ENCODE peak calls at places on chromosomes 1 and 21, in eight cellular contexts. One of them, this sample, is unnamed.
A peak's percentile ranks its signal among the peaks of the same experiment; 100 is the strongest.

GRCh38 chr1:192592493-192592892 is 16.9 kb downstream of the RGS1 start:
- ATAC-seq in PC-3: no peak
- ATAC-seq in omental fat pad: no peak
- ATAC-seq in right cardiac atrium: no peak
- ATAC-seq in activated CD8-positive, alpha-beta T cell treated with anti-CD3 and anti-CD28 coated beads for 36 hours: no peak
- ATAC-seq in upper lobe of right lung: no peak
- ATAC-seq in CD8-positive, alpha-beta T cell: no peak
- ATAC-seq in left lung: no peak
- ATAC-seq in this sample: no peak

GRCh38 chr1:21567241-21568005 is 58.2 kb downstream of the ALPL start:
- ATAC-seq in PC-3: no peak
- ATAC-seq in omental fat pad: no peak
- ATAC-seq in right cardiac atrium: no peak
- ATAC-seq in activated CD8-positive, alpha-beta T cell treated with anti-CD3 and anti-CD28 coated beads for 36 hours: no peak
- ATAC-seq in upper lobe of right lung: no peak
- ATAC-seq in CD8-positive, alpha-beta T cell: no peak
- ATAC-seq in left lung: no peak
- ATAC-seq in this sample: no peak

GRCh38 chr1:32100359-32100758 is 7.5 kb upstream of the KPNA6 start:
- ATAC-seq in PC-3: no peak
- ATAC-seq in omental fat pad: no peak
- ATAC-seq in right cardiac atrium: peak; percentile 63
- ATAC-seq in activated CD8-positive, alpha-beta T cell treated with anti-CD3 and anti-CD28 coated beads for 36 hours: no peak
- ATAC-seq in upper lobe of right lung: peak; percentile 44
- ATAC-seq in CD8-positive, alpha-beta T cell: no peak
- ATAC-seq in left lung: no peak
- ATAC-seq in this sample: peak; percentile 43

GRCh38 chr1:50930193-50930592 is 29.9 kb downstream of the FAF1 start:
- ATAC-seq in PC-3: no peak
- ATAC-seq in omental fat pad: no peak
- ATAC-seq in right cardiac atrium: no peak
- ATAC-seq in activated CD8-positive, alpha-beta T cell treated with anti-CD3 and anti-CD28 coated beads for 36 hours: peak; percentile 80
- ATAC-seq in upper lobe of right lung: no peak
- ATAC-seq in CD8-positive, alpha-beta T cell: no peak
- ATAC-seq in left lung: no peak
- ATAC-seq in this sample: no peak

GRCh38 chr1:153985984-153986761 is at the start of gene RAB13:
- ATAC-seq in PC-3: peak; percentile 83
- ATAC-seq in omental fat pad: peak; percentile 86
- ATAC-seq in right cardiac atrium: peak; percentile 90
- ATAC-seq in activated CD8-positive, alpha-beta T cell treated with anti-CD3 and anti-CD28 coated beads for 36 hours: peak; percentile 7
- ATAC-seq in upper lobe of right lung: peak; percentile 90
- ATAC-seq in CD8-positive, alpha-beta T cell: no peak
- ATAC-seq in left lung: peak; percentile 89
- ATAC-seq in this sample: peak; percentile 88

GRCh38 chr1:203649551-203650011 is 22.9 kb downstream of the ATP2B4 start:
- ATAC-seq in PC-3: no peak
- ATAC-seq in omental fat pad: no peak
- ATAC-seq in right cardiac atrium: peak; percentile 4
- ATAC-seq in activated CD8-positive, alpha-beta T cell treated with anti-CD3 and anti-CD28 coated beads for 36 hours: peak; percentile 60
- ATAC-seq in upper lobe of right lung: no peak
- ATAC-seq in CD8-positive, alpha-beta T cell: peak; percentile 42
- ATAC-seq in left lung: no peak
- ATAC-seq in this sample: no peak

GRCh38 chr1:16888806-16889178 is 7.0 kb upstream of the RNU1-2 start:
- ATAC-seq in PC-3: peak; percentile 29
- ATAC-seq in omental fat pad: peak; percentile 25
- ATAC-seq in right cardiac atrium: peak; percentile 69
- ATAC-seq in activated CD8-positive, alpha-beta T cell treated with anti-CD3 and anti-CD28 coated beads for 36 hours: peak; percentile 22
- ATAC-seq in upper lobe of right lung: peak; percentile 62
- ATAC-seq in CD8-positive, alpha-beta T cell: peak; percentile 26
- ATAC-seq in left lung: peak; percentile 67
- ATAC-seq in this sample: peak; percentile 52

GRCh38 chr1:237509748-237510147 is 381.0 kb downstream of the ZP4 start:
- ATAC-seq in PC-3: no peak
- ATAC-seq in omental fat pad: no peak
- ATAC-seq in right cardiac atrium: peak; percentile 36
- ATAC-seq in activated CD8-positive, alpha-beta T cell treated with anti-CD3 and anti-CD28 coated beads for 36 hours: no peak
- ATAC-seq in upper lobe of right lung: no peak
- ATAC-seq in CD8-positive, alpha-beta T cell: no peak
- ATAC-seq in left lung: no peak
- ATAC-seq in this sample: no peak

GRCh38 chr1:225412803-225413338 is 15.0 kb downstream of the LBR start:
- ATAC-seq in PC-3: no peak
- ATAC-seq in omental fat pad: no peak
- ATAC-seq in right cardiac atrium: no peak
- ATAC-seq in activated CD8-positive, alpha-beta T cell treated with anti-CD3 and anti-CD28 coated beads for 36 hours: no peak
- ATAC-seq in upper lobe of right lung: peak; percentile 76
- ATAC-seq in CD8-positive, alpha-beta T cell: no peak
- ATAC-seq in left lung: peak; percentile 81
- ATAC-seq in this sample: no peak

GRCh38 chr1:167635233-167635648 is 5.2 kb downstream of the RCSD1 start:
- ATAC-seq in PC-3: no peak
- ATAC-seq in omental fat pad: peak; percentile 77
- ATAC-seq in right cardiac atrium: peak; percentile 87
- ATAC-seq in activated CD8-positive, alpha-beta T cell treated with anti-CD3 and anti-CD28 coated beads for 36 hours: no peak
- ATAC-seq in upper lobe of right lung: no peak
- ATAC-seq in CD8-positive, alpha-beta T cell: no peak
- ATAC-seq in left lung: no peak
- ATAC-seq in this sample: peak; percentile 57

GRCh38 chr21:28986677-28987076 is 6.0 kb downstream of the LTN1 start:
- ATAC-seq in PC-3: no peak
- ATAC-seq in omental fat pad: no peak
- ATAC-seq in right cardiac atrium: peak; percentile 80
- ATAC-seq in activated CD8-positive, alpha-beta T cell treated with anti-CD3 and anti-CD28 coated beads for 36 hours: no peak
- ATAC-seq in upper lobe of right lung: no peak
- ATAC-seq in CD8-positive, alpha-beta T cell: no peak
- ATAC-seq in left lung: no peak
- ATAC-seq in this sample: no peak

GRCh38 chr1:226627050-226627755 is 78.6 kb downstream of the STUM start:
- ATAC-seq in PC-3: no peak
- ATAC-seq in omental fat pad: no peak
- ATAC-seq in right cardiac atrium: no peak
- ATAC-seq in activated CD8-positive, alpha-beta T cell treated with anti-CD3 and anti-CD28 coated beads for 36 hours: no peak
- ATAC-seq in upper lobe of right lung: no peak
- ATAC-seq in CD8-positive, alpha-beta T cell: no peak
- ATAC-seq in left lung: no peak
- ATAC-seq in this sample: no peak

GRCh38 chr1:89723863-89724262 is 90.9 kb downstream of the LRRC8C start:
- ATAC-seq in PC-3: no peak
- ATAC-seq in omental fat pad: no peak
- ATAC-seq in right cardiac atrium: peak; percentile 54
- ATAC-seq in activated CD8-positive, alpha-beta T cell treated with anti-CD3 and anti-CD28 coated beads for 36 hours: no peak
- ATAC-seq in upper lobe of right lung: no peak
- ATAC-seq in CD8-positive, alpha-beta T cell: no peak
- ATAC-seq in left lung: no peak
- ATAC-seq in this sample: peak; percentile 67

GRCh38 chr1:46489638-46490602 is at the start of gene DMBX1:
- ATAC-seq in PC-3: peak; percentile 87
- ATAC-seq in omental fat pad: no peak
- ATAC-seq in right cardiac atrium: peak; percentile 51
- ATAC-seq in activated CD8-positive, alpha-beta T cell treated with anti-CD3 and anti-CD28 coated beads for 36 hours: peak; percentile 59
- ATAC-seq in upper lobe of right lung: peak; percentile 70
- ATAC-seq in CD8-positive, alpha-beta T cell: peak; percentile 44
- ATAC-seq in left lung: peak; percentile 91
- ATAC-seq in this sample: peak; percentile 12

GRCh38 chr1:43980255-43981134 is 1.5 kb downstream of the B4GALT2 start:
- ATAC-seq in PC-3: no peak
- ATAC-seq in omental fat pad: no peak
- ATAC-seq in right cardiac atrium: no peak
- ATAC-seq in activated CD8-positive, alpha-beta T cell treated with anti-CD3 and anti-CD28 coated beads for 36 hours: no peak
- ATAC-seq in upper lobe of right lung: no peak
- ATAC-seq in CD8-positive, alpha-beta T cell: no peak
- ATAC-seq in left lung: peak; percentile 13
- ATAC-seq in this sample: no peak

GRCh38 chr1:39488012-39488545 is 3.4 kb upstream of the BMP8A start:
- ATAC-seq in PC-3: no peak
- ATAC-seq in omental fat pad: no peak
- ATAC-seq in right cardiac atrium: no peak
- ATAC-seq in activated CD8-positive, alpha-beta T cell treated with anti-CD3 and anti-CD28 coated beads for 36 hours: no peak
- ATAC-seq in upper lobe of right lung: no peak
- ATAC-seq in CD8-positive, alpha-beta T cell: no peak
- ATAC-seq in left lung: no peak
- ATAC-seq in this sample: no peak

GRCh38 chr1:112803906-112804762 is 89.0 kb upstream of the PPM1J start:
- ATAC-seq in PC-3: peak; percentile 99
- ATAC-seq in omental fat pad: peak; percentile 80
- ATAC-seq in right cardiac atrium: peak; percentile 87
- ATAC-seq in activated CD8-positive, alpha-beta T cell treated with anti-CD3 and anti-CD28 coated beads for 36 hours: peak; percentile 95
- ATAC-seq in upper lobe of right lung: peak; percentile 92
- ATAC-seq in CD8-positive, alpha-beta T cell: peak; percentile 56
- ATAC-seq in left lung: peak; percentile 98
- ATAC-seq in this sample: peak; percentile 57

GRCh38 chr1:246782120-246782900 is 58.1 kb downstream of the SCCPDH start:
- ATAC-seq in PC-3: peak; percentile 48
- ATAC-seq in omental fat pad: no peak
- ATAC-seq in right cardiac atrium: peak; percentile 55
- ATAC-seq in activated CD8-positive, alpha-beta T cell treated with anti-CD3 and anti-CD28 coated beads for 36 hours: peak; percentile 38
- ATAC-seq in upper lobe of right lung: peak; percentile 44
- ATAC-seq in CD8-positive, alpha-beta T cell: peak; percentile 20
- ATAC-seq in left lung: peak; percentile 46
- ATAC-seq in this sample: peak; percentile 48

GRCh38 chr1:229620876-229621275 is 5.0 kb downstream of the TAF5L start:
- ATAC-seq in PC-3: no peak
- ATAC-seq in omental fat pad: no peak
- ATAC-seq in right cardiac atrium: peak; percentile 46
- ATAC-seq in activated CD8-positive, alpha-beta T cell treated with anti-CD3 and anti-CD28 coated beads for 36 hours: no peak
- ATAC-seq in upper lobe of right lung: no peak
- ATAC-seq in CD8-positive, alpha-beta T cell: no peak
- ATAC-seq in left lung: no peak
- ATAC-seq in this sample: peak; percentile 58

GRCh38 chr1:70361727-70362413 is 7.3 kb upstream of the ANKRD13C start:
- ATAC-seq in PC-3: no peak
- ATAC-seq in omental fat pad: no peak
- ATAC-seq in right cardiac atrium: no peak
- ATAC-seq in activated CD8-positive, alpha-beta T cell treated with anti-CD3 and anti-CD28 coated beads for 36 hours: no peak
- ATAC-seq in upper lobe of right lung: no peak
- ATAC-seq in CD8-positive, alpha-beta T cell: no peak
- ATAC-seq in left lung: no peak
- ATAC-seq in this sample: no peak

GRCh38 chr1:200027264-200027823 is at the start of gene NR5A2:
- ATAC-seq in PC-3: no peak
- ATAC-seq in omental fat pad: no peak
- ATAC-seq in right cardiac atrium: no peak
- ATAC-seq in activated CD8-positive, alpha-beta T cell treated with anti-CD3 and anti-CD28 coated beads for 36 hours: no peak
- ATAC-seq in upper lobe of right lung: no peak
- ATAC-seq in CD8-positive, alpha-beta T cell: no peak
- ATAC-seq in left lung: no peak
- ATAC-seq in this sample: no peak

GRCh38 chr1:243409284-243409683 is 153.4 kb downstream of the SDCCAG8 start:
- ATAC-seq in PC-3: peak; percentile 62
- ATAC-seq in omental fat pad: no peak
- ATAC-seq in right cardiac atrium: no peak
- ATAC-seq in activated CD8-positive, alpha-beta T cell treated with anti-CD3 and anti-CD28 coated beads for 36 hours: no peak
- ATAC-seq in upper lobe of right lung: no peak
- ATAC-seq in CD8-positive, alpha-beta T cell: no peak
- ATAC-seq in left lung: no peak
- ATAC-seq in this sample: no peak

GRCh38 chr1:223717695-223718363 is 5.5 kb downstream of the CAPN2 start:
- ATAC-seq in PC-3: peak; percentile 11
- ATAC-seq in omental fat pad: no peak
- ATAC-seq in right cardiac atrium: no peak
- ATAC-seq in activated CD8-positive, alpha-beta T cell treated with anti-CD3 and anti-CD28 coated beads for 36 hours: peak; percentile 52
- ATAC-seq in upper lobe of right lung: peak; percentile 9
- ATAC-seq in CD8-positive, alpha-beta T cell: no peak
- ATAC-seq in left lung: no peak
- ATAC-seq in this sample: no peak

GRCh38 chr1:36752891-36753361 is 270.2 kb upstream of the CSF3R start:
- ATAC-seq in PC-3: peak; percentile 31
- ATAC-seq in omental fat pad: no peak
- ATAC-seq in right cardiac atrium: no peak
- ATAC-seq in activated CD8-positive, alpha-beta T cell treated with anti-CD3 and anti-CD28 coated beads for 36 hours: no peak
- ATAC-seq in upper lobe of right lung: no peak
- ATAC-seq in CD8-positive, alpha-beta T cell: no peak
- ATAC-seq in left lung: no peak
- ATAC-seq in this sample: no peak

GRCh38 chr1:189708674-189709073 is 769.0 kb downstream of the BRINP3 start:
- ATAC-seq in PC-3: peak; percentile 56
- ATAC-seq in omental fat pad: no peak
- ATAC-seq in right cardiac atrium: no peak
- ATAC-seq in activated CD8-positive, alpha-beta T cell treated with anti-CD3 and anti-CD28 coated beads for 36 hours: no peak
- ATAC-seq in upper lobe of right lung: peak; percentile 21
- ATAC-seq in CD8-positive, alpha-beta T cell: no peak
- ATAC-seq in left lung: no peak
- ATAC-seq in this sample: no peak

GRCh38 chr1:159239551-159240220 is 35.0 kb downstream of the ACKR1 start:
- ATAC-seq in PC-3: peak; percentile 33
- ATAC-seq in omental fat pad: no peak
- ATAC-seq in right cardiac atrium: no peak
- ATAC-seq in activated CD8-positive, alpha-beta T cell treated with anti-CD3 and anti-CD28 coated beads for 36 hours: peak; percentile 47
- ATAC-seq in upper lobe of right lung: no peak
- ATAC-seq in CD8-positive, alpha-beta T cell: no peak
- ATAC-seq in left lung: no peak
- ATAC-seq in this sample: no peak

GRCh38 chr1:155960081-155960745 is 18.1 kb downstream of the ARHGEF2 start:
- ATAC-seq in PC-3: no peak
- ATAC-seq in omental fat pad: no peak
- ATAC-seq in right cardiac atrium: no peak
- ATAC-seq in activated CD8-positive, alpha-beta T cell treated with anti-CD3 and anti-CD28 coated beads for 36 hours: no peak
- ATAC-seq in upper lobe of right lung: no peak
- ATAC-seq in CD8-positive, alpha-beta T cell: no peak
- ATAC-seq in left lung: no peak
- ATAC-seq in this sample: no peak

GRCh38 chr1:198910816-198911215 is 272.0 kb downstream of the PTPRC start:
- ATAC-seq in PC-3: no peak
- ATAC-seq in omental fat pad: no peak
- ATAC-seq in right cardiac atrium: no peak
- ATAC-seq in activated CD8-positive, alpha-beta T cell treated with anti-CD3 and anti-CD28 coated beads for 36 hours: no peak
- ATAC-seq in upper lobe of right lung: no peak
- ATAC-seq in CD8-positive, alpha-beta T cell: no peak
- ATAC-seq in left lung: no peak
- ATAC-seq in this sample: no peak

GRCh38 chr1:50873458-50874187 is 86.4 kb downstream of the FAF1 start:
- ATAC-seq in PC-3: peak; percentile 96
- ATAC-seq in omental fat pad: no peak
- ATAC-seq in right cardiac atrium: peak; percentile 37
- ATAC-seq in activated CD8-positive, alpha-beta T cell treated with anti-CD3 and anti-CD28 coated beads for 36 hours: peak; percentile 82
- ATAC-seq in upper lobe of right lung: peak; percentile 89
- ATAC-seq in CD8-positive, alpha-beta T cell: peak; percentile 62
- ATAC-seq in left lung: peak; percentile 82
- ATAC-seq in this sample: no peak

GRCh38 chr21:44258056-44258725 is 3.5 kb downstream of the DNMT3L start:
- ATAC-seq in PC-3: no peak
- ATAC-seq in omental fat pad: no peak
- ATAC-seq in right cardiac atrium: no peak
- ATAC-seq in activated CD8-positive, alpha-beta T cell treated with anti-CD3 and anti-CD28 coated beads for 36 hours: no peak
- ATAC-seq in upper lobe of right lung: no peak
- ATAC-seq in CD8-positive, alpha-beta T cell: no peak
- ATAC-seq in left lung: no peak
- ATAC-seq in this sample: no peak

GRCh38 chr1:51750218-51750617 is 128.3 kb downstream of the NRDC start:
- ATAC-seq in PC-3: peak; percentile 81
- ATAC-seq in omental fat pad: no peak
- ATAC-seq in right cardiac atrium: peak; percentile 72
- ATAC-seq in activated CD8-positive, alpha-beta T cell treated with anti-CD3 and anti-CD28 coated beads for 36 hours: no peak
- ATAC-seq in upper lobe of right lung: no peak
- ATAC-seq in CD8-positive, alpha-beta T cell: no peak
- ATAC-seq in left lung: peak; percentile 22
- ATAC-seq in this sample: no peak